ENCODE peak calls at places on chromosomes 12 and 14, in seven cellular contexts. One of them, this sample, is unnamed.
A peak's percentile ranks its signal among the peaks of the same experiment; 100 is the strongest.

GRCh38 chr12:111034911-111035577 is 114.7 kb upstream of the MYL2 start:
- DNase-seq in progenitor cell of endocrine pancreas: peak; percentile 41
- DNase-seq in Calu3: no peak
- DNase-seq in fibroblast of the aortic adventitia: no peak
- DNase-seq in fibroblast of mammary gland: no peak
- DNase-seq in naive thymus-derived CD8-positive, alpha-beta T cell: no peak
- DNase-seq in T-cell: no peak
- DNase-seq in this sample: peak; percentile 4

GRCh38 chr12:1928439-1929121 is 10.1 kb upstream of the CACNA2D4 start:
- DNase-seq in progenitor cell of endocrine pancreas: peak; percentile 8
- DNase-seq in Calu3: no peak
- DNase-seq in fibroblast of the aortic adventitia: no peak
- DNase-seq in fibroblast of mammary gland: no peak
- DNase-seq in naive thymus-derived CD8-positive, alpha-beta T cell: no peak
- DNase-seq in T-cell: no peak
- DNase-seq in this sample: no peak

GRCh38 chr14:48686650-48687049 is 899.5 kb downstream of the RPS29 start:
- DNase-seq in progenitor cell of endocrine pancreas: no peak
- DNase-seq in Calu3: no peak
- DNase-seq in fibroblast of the aortic adventitia: no peak
- DNase-seq in fibroblast of mammary gland: no peak
- DNase-seq in naive thymus-derived CD8-positive, alpha-beta T cell: no peak
- DNase-seq in T-cell: no peak
- DNase-seq in this sample: no peak

GRCh38 chr12:71938728-71939385 is at the start of gene TPH2:
- DNase-seq in progenitor cell of endocrine pancreas: peak; percentile 82
- DNase-seq in Calu3: peak; percentile 82
- DNase-seq in fibroblast of the aortic adventitia: peak; percentile 46
- DNase-seq in fibroblast of mammary gland: peak; percentile 50
- DNase-seq in naive thymus-derived CD8-positive, alpha-beta T cell: peak; percentile 45
- DNase-seq in T-cell: peak; percentile 21
- DNase-seq in this sample: peak; percentile 77

GRCh38 chr12:120709976-120710804 is at the start of gene UNC119B:
- DNase-seq in progenitor cell of endocrine pancreas: peak; percentile 62
- DNase-seq in Calu3: peak; percentile 83
- DNase-seq in fibroblast of the aortic adventitia: peak; percentile 40
- DNase-seq in fibroblast of mammary gland: peak; percentile 35
- DNase-seq in naive thymus-derived CD8-positive, alpha-beta T cell: peak; percentile 65
- DNase-seq in T-cell: peak; percentile 82
- DNase-seq in this sample: peak; percentile 47

GRCh38 chr14:70303528-70304293 is 55.8 kb downstream of the COX16 start:
- DNase-seq in progenitor cell of endocrine pancreas: no peak
- DNase-seq in Calu3: no peak
- DNase-seq in fibroblast of the aortic adventitia: no peak
- DNase-seq in fibroblast of mammary gland: no peak
- DNase-seq in naive thymus-derived CD8-positive, alpha-beta T cell: no peak
- DNase-seq in T-cell: no peak
- DNase-seq in this sample: no peak

GRCh38 chr12:79420146-79420618 is 270.6 kb downstream of the PAWR start:
- DNase-seq in progenitor cell of endocrine pancreas: no peak
- DNase-seq in Calu3: peak; percentile 52
- DNase-seq in fibroblast of the aortic adventitia: peak; percentile 97
- DNase-seq in fibroblast of mammary gland: peak; percentile 84
- DNase-seq in naive thymus-derived CD8-positive, alpha-beta T cell: no peak
- DNase-seq in T-cell: no peak
- DNase-seq in this sample: peak; percentile 96

GRCh38 chr12:130013771-130014484 is 110.1 kb upstream of the TMEM132D start:
- DNase-seq in progenitor cell of endocrine pancreas: peak; percentile 69
- DNase-seq in Calu3: peak; percentile 57
- DNase-seq in fibroblast of the aortic adventitia: no peak
- DNase-seq in fibroblast of mammary gland: peak; percentile 25
- DNase-seq in naive thymus-derived CD8-positive, alpha-beta T cell: peak; percentile 25
- DNase-seq in T-cell: peak; percentile 7
- DNase-seq in this sample: peak; percentile 61

GRCh38 chr12:20212036-20212435 is 156.3 kb upstream of the PDE3A start:
- DNase-seq in progenitor cell of endocrine pancreas: no peak
- DNase-seq in Calu3: no peak
- DNase-seq in fibroblast of the aortic adventitia: peak; percentile 74
- DNase-seq in fibroblast of mammary gland: peak; percentile 72
- DNase-seq in naive thymus-derived CD8-positive, alpha-beta T cell: no peak
- DNase-seq in T-cell: no peak
- DNase-seq in this sample: peak; percentile 35

GRCh38 chr12:50581226-50582184 is 76.7 kb downstream of the DIP2B start:
- DNase-seq in progenitor cell of endocrine pancreas: no peak
- DNase-seq in Calu3: peak; percentile 64
- DNase-seq in fibroblast of the aortic adventitia: peak; percentile 55
- DNase-seq in fibroblast of mammary gland: peak; percentile 76
- DNase-seq in naive thymus-derived CD8-positive, alpha-beta T cell: no peak
- DNase-seq in T-cell: no peak
- DNase-seq in this sample: peak; percentile 59

GRCh38 chr14:98736701-98737338 is 535.2 kb downstream of the BCL11B start:
- DNase-seq in progenitor cell of endocrine pancreas: no peak
- DNase-seq in Calu3: no peak
- DNase-seq in fibroblast of the aortic adventitia: no peak
- DNase-seq in fibroblast of mammary gland: no peak
- DNase-seq in naive thymus-derived CD8-positive, alpha-beta T cell: no peak
- DNase-seq in T-cell: no peak
- DNase-seq in this sample: no peak

GRCh38 chr12:113398346-113399290 is 5.1 kb downstream of the SDS start:
- DNase-seq in progenitor cell of endocrine pancreas: no peak
- DNase-seq in Calu3: no peak
- DNase-seq in fibroblast of the aortic adventitia: no peak
- DNase-seq in fibroblast of mammary gland: no peak
- DNase-seq in naive thymus-derived CD8-positive, alpha-beta T cell: no peak
- DNase-seq in T-cell: no peak
- DNase-seq in this sample: no peak

GRCh38 chr12:29113101-29113500 is 36.0 kb upstream of the FAR2 start:
- DNase-seq in progenitor cell of endocrine pancreas: no peak
- DNase-seq in Calu3: no peak
- DNase-seq in fibroblast of the aortic adventitia: peak; percentile 2
- DNase-seq in fibroblast of mammary gland: peak; percentile 10
- DNase-seq in naive thymus-derived CD8-positive, alpha-beta T cell: no peak
- DNase-seq in T-cell: no peak
- DNase-seq in this sample: no peak

GRCh38 chr14:41868396-41868795 is 261.7 kb downstream of the LRFN5 start:
- DNase-seq in progenitor cell of endocrine pancreas: no peak
- DNase-seq in Calu3: no peak
- DNase-seq in fibroblast of the aortic adventitia: no peak
- DNase-seq in fibroblast of mammary gland: no peak
- DNase-seq in naive thymus-derived CD8-positive, alpha-beta T cell: no peak
- DNase-seq in T-cell: no peak
- DNase-seq in this sample: peak; percentile 67